ENCODE peak calls at places on chromosome 16, in five cellular contexts. U is fibroblast of pulmonary artery, B is mucosa of descending colon, H is upper lobe of left lung, R is left lung. O is an unnamed sample.

GRCh38 chr16:10992112-10992511 is 47.7 kb downstream of the CLEC16A start:
- DNase-seq in U (peak; percentile 55), B (no peak), H (no peak), R (no peak), O (no peak)

GRCh38 chr16:70437017-70437581 is 1.8 kb downstream of the ST3GAL2 start:
- DNase-seq in U (peak; percentile 95), B (no peak), H (no peak), R (no peak), O (peak; percentile 30)

GRCh38 chr16:74742051-74742481 is 32.6 kb downstream of the FA2H start:
- DNase-seq in U (no peak), B (no peak), H (no peak), R (no peak), O (no peak)

GRCh38 chr16:73504591-73504990 is 456.7 kb upstream of the ZFHX3 start:
- DNase-seq in U (no peak), B (no peak), H (peak; percentile 10), R (no peak), O (no peak)

GRCh38 chr16:15765880-15766279 is 90.9 kb downstream of the MYH11 start:
- DNase-seq in U (peak; percentile 48), B (no peak), H (no peak), R (no peak), O (peak; percentile 81)

GRCh38 chr16:48576927-48577326 is 33.1 kb downstream of the N4BP1 start:
- DNase-seq in U (peak; percentile 31), B (no peak), H (no peak), R (no peak), O (no peak)

GRCh38 chr16:8951447-8952280 is 12.0 kb downstream of the USP7 start:
- DNase-seq in U (no peak), B (no peak), H (no peak), R (no peak), O (no peak)

GRCh38 chr16:54928016-54928356 is 2.7 kb upstream of the IRX5 start:
- DNase-seq in U (no peak), B (no peak), H (peak; percentile 61), R (no peak), O (no peak)

GRCh38 chr16:6687593-6687992 is 645.1 kb upstream of the RBFOX1 start:
- DNase-seq in U (no peak), B (no peak), H (no peak), R (no peak), O (no peak)

GRCh38 chr16:67862623-67863583 is 9.9 kb upstream of the EDC4 start:
- DNase-seq in U (peak; percentile 66), B (no peak), H (no peak), R (no peak), O (no peak)

GRCh38 chr16:84443166-84443802 is 61.2 kb downstream of the MEAK7 start:
- DNase-seq in U (no peak), B (no peak), H (no peak), R (no peak), O (no peak)

GRCh38 chr16:54107803-54108202 is 178.8 kb downstream of the IRX3 start:
- DNase-seq in U (peak; percentile 11), B (no peak), H (no peak), R (no peak), O (no peak)

GRCh38 chr16:70416748-70417616 is 21.9 kb downstream of the ST3GAL2 start:
- DNase-seq in U (no peak), B (peak; percentile 72), H (no peak), R (no peak), O (peak; percentile 83)

GRCh38 chr16:11679250-11679649 is 11.0 kb downstream of the SNN start:
- DNase-seq in U (no peak), B (no peak), H (no peak), R (no peak), O (no peak)

GRCh38 chr16:29192329-29193247 is 207.7 kb downstream of the LAT start:
- DNase-seq in U (no peak), B (no peak), H (peak; percentile 41), R (no peak), O (no peak)
- TF ChIP-seq CTCF in U (no peak), B (no peak), H (no peak), R (no peak), O (no peak)

DNA sequence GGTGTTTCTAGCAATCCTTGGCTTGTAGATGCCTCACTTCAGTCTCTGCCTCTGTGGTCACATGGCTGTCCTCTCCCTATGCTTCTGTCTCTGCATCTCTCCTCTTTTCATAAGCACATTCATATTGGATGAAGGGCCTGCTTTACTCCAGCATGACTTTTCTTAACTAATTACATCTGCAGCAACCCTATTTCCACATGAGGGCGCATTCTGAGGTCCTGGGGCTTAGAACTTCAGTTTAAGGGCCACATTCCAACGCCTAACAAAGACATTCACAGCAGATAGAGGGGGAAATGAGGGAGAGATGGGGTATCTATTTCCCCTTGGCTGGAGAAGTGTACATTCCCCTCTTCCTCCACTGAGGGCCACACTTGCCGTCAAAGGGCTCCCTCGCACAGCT is 489.1 kb upstream of the SALL1 start:
- DNase-seq in U (no peak), B (no peak), H (no peak), R (no peak), O (no peak)
- TF ChIP-seq CTCF in U (no peak), B (no peak), H (no peak), R (no peak), O (no peak)

GRCh38 chr16:18853694-18854093 is 52.3 kb upstream of the ARL6IP1 start:
- DNase-seq in U (no peak), B (no peak), H (no peak), R (no peak), O (no peak)
- TF ChIP-seq CTCF in U (no peak), B (no peak), H (no peak), R (no peak), O (no peak)

GRCh38 chr16:81994485-81994884 is 16.8 kb downstream of the SDR42E1 start:
- DNase-seq in U (no peak), B (no peak), H (no peak), R (no peak), O (no peak)
- TF ChIP-seq CTCF in U (no peak), B (no peak), H (no peak), R (no peak), O (no peak)

GRCh38 chr16:86019446-86020047 is 120.6 kb downstream of the IRF8 start:
- DNase-seq in U (no peak), B (no peak), H (no peak), R (no peak), O (no peak)
- TF ChIP-seq CTCF in U (peak; percentile 27), B (no peak), H (no peak), R (no peak), O (peak; percentile 7)

DNA sequence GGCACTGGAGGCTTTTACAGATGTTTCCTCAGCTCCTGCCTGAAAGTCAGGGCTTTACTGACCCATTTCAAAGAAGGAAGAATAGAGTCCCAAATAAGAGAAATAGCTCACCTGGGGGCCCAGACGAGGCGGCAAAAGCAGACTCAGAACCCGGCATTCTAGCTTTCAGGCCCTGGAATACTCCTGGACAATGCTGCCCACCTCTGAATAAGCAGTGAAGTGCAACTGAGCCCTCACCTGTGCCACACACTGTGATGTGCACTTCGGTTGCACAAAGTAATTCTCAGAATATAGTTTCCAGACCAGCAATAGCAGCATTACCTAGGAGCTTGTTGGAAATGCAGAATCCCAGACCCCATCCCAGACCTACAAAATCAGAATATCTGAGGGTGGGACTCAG is 54.6 kb downstream of the ZNF423 start:
- DNase-seq in U (no peak), B (no peak), H (no peak), R (no peak), O (no peak)
- TF ChIP-seq CTCF in U (no peak), B (no peak), H (no peak), R (no peak), O (no peak)

GRCh38 chr16:89607453-89607852 is 6.0 kb upstream of the DPEP1 start:
- DNase-seq in U (no peak), B (no peak), H (no peak), R (no peak), O (no peak)

GRCh38 chr16:89613101-89613953 is at the start of gene DPEP1:
- DNase-seq in U (no peak), B (no peak), H (peak; percentile 77), R (no peak), O (no peak)

GRCh38 chr16:89607937-89608740 is 5.3 kb upstream of the DPEP1 start:
- DNase-seq in U (no peak), B (no peak), H (no peak), R (no peak), O (no peak)

GRCh38 chr16:89612415-89612814 is 1.0 kb upstream of the DPEP1 start:
- DNase-seq in U (no peak), B (no peak), H (no peak), R (no peak), O (no peak)

GRCh38 chr16:89610108-89610453 is 3.4 kb upstream of the DPEP1 start:
- DNase-seq in U (no peak), B (no peak), H (no peak), R (no peak), O (no peak)
- TF ChIP-seq CTCF in U (no peak), B (no peak), H (no peak), R (no peak), O (no peak)

GRCh38 chr16:2295056-2295798 is 27.3 kb upstream of the RNPS1 start:
- DNase-seq in U (no peak), B (no peak), H (peak; percentile 63), R (peak; percentile 64), O (peak; percentile 63)
- TF ChIP-seq CTCF in U (no peak), B (no peak), H (no peak), R (no peak), O (no peak)

DNA sequence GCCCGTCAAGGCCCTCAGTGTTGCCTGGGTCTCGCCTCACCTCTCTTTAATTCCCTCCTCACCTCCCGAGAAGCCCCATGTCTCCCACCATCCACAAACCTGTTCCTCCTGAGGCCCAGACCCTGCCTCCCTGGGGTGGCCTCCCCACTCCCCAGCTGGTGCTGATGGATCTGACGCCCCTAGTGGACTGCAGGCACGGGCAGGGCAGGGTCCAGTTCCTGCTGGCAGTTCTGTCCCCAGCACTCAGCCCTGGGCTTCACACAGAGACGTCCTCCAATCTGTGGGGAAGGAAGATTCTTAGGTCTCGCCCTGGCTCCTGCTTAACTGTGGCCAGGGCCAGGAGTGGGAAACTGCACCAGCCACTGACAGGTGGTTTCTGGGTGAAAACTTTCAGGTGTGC is 108.8 kb downstream of the AMFR start:
- DNase-seq in U (no peak), B (no peak), H (no peak), R (no peak), O (no peak)
- TF ChIP-seq CTCF in U (no peak), B (no peak), H (no peak), R (no peak), O (no peak)

DNA sequence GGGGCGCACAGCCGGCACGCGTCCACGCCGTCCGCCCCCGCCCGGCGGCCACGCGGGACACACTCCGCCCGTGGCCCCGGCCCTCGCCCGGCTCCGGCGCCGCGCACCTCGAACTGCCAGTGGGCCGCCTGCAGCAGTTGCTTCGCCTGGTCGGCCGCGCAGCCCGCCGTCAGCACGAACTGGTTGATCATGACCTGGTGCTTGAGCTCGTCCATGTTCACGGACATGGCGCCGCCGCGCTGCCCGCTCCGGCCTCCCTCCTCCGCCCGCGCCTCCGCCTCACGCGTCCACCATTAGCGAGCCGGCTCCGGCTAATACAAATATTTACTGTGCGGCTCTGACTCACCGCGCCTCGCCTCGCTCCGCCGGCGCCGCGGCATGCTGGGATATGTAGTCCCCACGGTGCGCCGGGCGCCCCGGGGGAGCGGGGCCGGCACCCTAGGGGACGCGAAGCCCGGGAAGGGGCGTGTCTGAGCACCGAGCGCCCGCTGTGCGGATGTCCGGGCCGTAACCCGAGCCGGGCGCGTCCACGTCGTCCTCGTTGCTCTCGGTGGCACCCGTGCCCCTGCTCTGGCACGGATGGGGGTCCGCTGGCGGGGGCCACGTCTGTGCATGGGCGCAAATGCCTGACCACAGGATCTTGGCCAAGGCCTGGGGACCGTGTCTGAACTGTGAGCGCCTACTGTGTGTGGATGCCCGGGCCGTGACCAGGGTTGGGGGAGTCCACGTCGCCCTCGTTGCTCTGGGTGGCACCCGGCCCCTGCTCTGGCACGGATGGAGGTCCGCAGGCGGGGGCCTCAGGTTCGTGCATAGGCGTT is at the start of gene UBALD1:
- DNase-seq in U (peak; percentile 90), B (peak; percentile 93), H (peak; percentile 97), R (peak; percentile 96), O (peak; percentile 94)
- TF ChIP-seq CTCF in U (no peak), B (no peak), H (peak; percentile 23), R (no peak), O (no peak)

O was measured in GM13976.